ENCODE peak calls at places on chromosomes 11 and 22, in four cellular contexts. H is skeletal muscle cell; S is stimulated activated naive CD8-positive, alpha-beta T cell treated with anti-CD3 and anti-CD28 coated beads, Interleukin-15, amount 100 ng/mL, for 72 hours; T is progenitor cell of endocrine pancreas. E is an unnamed sample.

GRCh38 chr11:33980896-33981295 is 70.6 kb upstream of the CAPRIN1 start:
- DNase-seq in H (no peak), T (no peak), S (no peak), E (no peak)

GRCh38 chr11:19673924-19674390 is 38.7 kb upstream of the NAV2 start:
- DNase-seq in H (no peak), S (no peak), T (no peak), E (no peak)

GRCh38 chr22:22867996-22868715 is 19.5 kb upstream of the IGLL5 start:
- DNase-seq in T (no peak), S (no peak), H (no peak), E (no peak)

GRCh38 chr11:100738701-100739100 is 51.6 kb downstream of the ARHGAP42 start:
- DNase-seq in S (no peak), H (no peak), T (no peak), E (no peak)

GRCh38 chr22:49712195-49712791 is 115.4 kb downstream of the BRD1 start:
- DNase-seq in T (peak), S (no peak), H (no peak), E (no peak)

GRCh38 chr11:72519220-72519881 is 85.0 kb upstream of the CLPB start:
- DNase-seq in S (no peak), T (no peak), H (no peak), E (no peak)

GRCh38 chr11:112785104-112785503 is 176.1 kb upstream of the NCAM1 start:
- DNase-seq in H (no peak), T (no peak), S (no peak), E (no peak)

GRCh38 chr11:119974051-119974450 is 163.9 kb downstream of the TRIM29 start:
- DNase-seq in S (no peak), T (no peak), H (no peak), E (no peak)

GRCh38 chr22:50209893-50210292 is 9.1 kb downstream of the SELENOO start:
- DNase-seq in T (no peak), H (no peak), S (peak), E (no peak)

GRCh38 chr11:21810650-21811049 is 382.2 kb upstream of the ANO5 start:
- DNase-seq in T (no peak), H (no peak), S (no peak), E (no peak)

GRCh38 chr11:73976451-73977151 is 6.0 kb downstream of the UCP2 start:
- DNase-seq in H (no peak), T (no peak), S (no peak), E (no peak)

GRCh38 chr11:33946930-33947329 is 55.1 kb upstream of the LMO2 start:
- DNase-seq in T (no peak), S (no peak), H (no peak), E (no peak)

GRCh38 chr11:70424765-70425164 is 26.4 kb downstream of the CTTN start:
- DNase-seq in T (no peak), H (no peak), S (no peak), E (no peak)

GRCh38 chr11:112734207-112734606 is 227.0 kb upstream of the NCAM1 start:
- DNase-seq in H (no peak), S (no peak), T (peak), E (no peak)

GRCh38 chr11:118175600-118176399 is 639 bp downstream of the SCN2B start:
- DNase-seq in T (no peak), S (no peak), H (no peak), E (no peak)

GRCh38 chr11:117414724-117415123 is 87.1 kb downstream of the CEP164 start:
- DNase-seq in S (no peak), T (no peak), H (no peak), E (no peak)

GRCh38 chr11:69947772-69948255 is 128.6 kb upstream of the FGF3 start:
- DNase-seq in T (no peak), S (no peak), H (no peak), E (no peak)

GRCh38 chr11:104164028-104164520 is at the start of gene PDGFD:
- DNase-seq in S (peak), H (no peak), T (peak), E (peak)

GRCh38 chr11:58560842-58561241 is 14.8 kb downstream of the LPXN start:
- DNase-seq in T (no peak), H (no peak), S (no peak), E (no peak)

GRCh38 chr22:30325724-30326703 is 727 bp downstream of the TBC1D10A start:
- DNase-seq in T (peak), S (no peak), H (no peak), E (no peak)

GRCh38 chr11:100789500-100789899 is 102.4 kb downstream of the ARHGAP42 start:
- DNase-seq in S (no peak), T (no peak), H (no peak), E (no peak)

GRCh38 chr11:64007629-64008282 is 21.5 kb downstream of the OTUB1 start:
- DNase-seq in S (no peak), T (peak), H (no peak), E (no peak)

GRCh38 chr22:19884954-19885751 is 30.5 kb upstream of the GNB1L start:
- DNase-seq in T (no peak), H (no peak), S (no peak), E (no peak)

GRCh38 chr22:32005453-32005852 is 37.6 kb upstream of the SLC5A1 start:
- DNase-seq in T (no peak), H (no peak), S (no peak), E (no peak)

GRCh38 chr11:57095417-57095816 is 86.3 kb upstream of the LRRC55 start:
- DNase-seq in S (no peak), H (no peak), T (no peak), E (no peak)

GRCh38 chr11:115872418-115872817 is 368.2 kb upstream of the CADM1 start:
- DNase-seq in S (no peak), T (no peak), H (no peak), E (no peak)

GRCh38 chr11:824942-825341 is 2.8 kb upstream of the CRACR2B start:
- DNase-seq in S (no peak), H (no peak), T (no peak), E (no peak)

GRCh38 chr11:64331569-64332371 is 8.2 kb upstream of the CCDC88B start:
- DNase-seq in S (peak), H (no peak), T (no peak), E (no peak)

GRCh38 chr11:121451178-121451981 is 734 bp upstream of the SORL1 start:
- DNase-seq in T (no peak), S (no peak), H (no peak), E (no peak)